ENCODE peak calls at places on chromosomes 11 and 22, in four cellular contexts. S, D, Z and B are unnamed samples.

GRCh38 chr11:6734616-6735015 is 37.2 kb downstream of the OR2AG2 start:
- DNase-seq in S (no peak), D (no peak), Z (no peak), B (no peak)

GRCh38 chr22:12601870-12602779 is 2925.9 kb upstream of the OR11H1 start:
- DNase-seq in S (no peak), D (no peak), Z (no peak), B (no peak)

GRCh38 chr22:31328545-31328960 is 17.6 kb downstream of the PATZ1 start:
- DNase-seq in S (no peak), D (no peak), Z (no peak), B (no peak)

GRCh38 chr11:62468577-62468976 is 49.7 kb downstream of the SCGB1A1 start:
- DNase-seq in S (no peak), D (no peak), Z (no peak), B (no peak)

GRCh38 chr11:92219476-92219875 is 5.1 kb upstream of the FAT3 start:
- DNase-seq in S (no peak), D (no peak), Z (no peak), B (no peak)

GRCh38 chr11:83265331-83265730 is 20.8 kb downstream of the CCDC90B start:
- DNase-seq in S (no peak), D (no peak), Z (no peak), B (no peak)

GRCh38 chr11:133136376-133136775 is 395.9 kb downstream of the OPCML start:
- DNase-seq in S (no peak), D (no peak), Z (no peak), B (no peak)

GRCh38 chr11:92972248-92972647 is 2.8 kb downstream of the MTNR1B start:
- DNase-seq in S (no peak), D (no peak), Z (no peak), B (no peak)

GRCh38 chr22:24977370-24978230 is 25.1 kb downstream of the KIAA1671 start:
- DNase-seq in S (no peak), D (peak; percentile 68), Z (peak; percentile 59), B (peak; percentile 49)

GRCh38 chr22:49365910-49366309 is 461.8 kb downstream of the BRD1 start:
- DNase-seq in S (no peak), D (no peak), Z (no peak), B (no peak)

GRCh38 chr22:25702046-25702445 is 39.9 kb upstream of the MYO18B start:
- DNase-seq in S (no peak), D (no peak), Z (no peak), B (no peak)

GRCh38 chr22:35505394-35506258 is 35.0 kb upstream of the RASD2 start:
- DNase-seq in S (no peak), D (no peak), Z (no peak), B (no peak)

GRCh38 chr11:68033708-68034045 is 3.2 kb downstream of the NDUFS8 start:
- DNase-seq in S (no peak), D (no peak), Z (no peak), B (no peak)

GRCh38 chr11:103175461-103176129 is 66.4 kb downstream of the DYNC2H1 start:
- DNase-seq in S (no peak), D (no peak), Z (no peak), B (no peak)

GRCh38 chr11:17298302-17298701 is 21.8 kb downstream of the NUCB2 start:
- DNase-seq in S (no peak), D (no peak), Z (no peak), B (no peak)

GRCh38 chr11:126194121-126194543 is 17.3 kb downstream of the RPUSD4 start:
- DNase-seq in S (peak; percentile 55), D (peak; percentile 55), Z (peak; percentile 27), B (no peak)

GRCh38 chr11:117972589-117973445 is 13.4 kb upstream of the IL10RA start:
- DNase-seq in S (no peak), D (no peak), Z (no peak), B (no peak)

GRCh38 chr11:63866211-63866610 is 27.3 kb downstream of the MARK2 start:
- DNase-seq in S (no peak), D (peak; percentile 85), Z (peak; percentile 51), B (peak; percentile 71)

GRCh38 chr11:125071408-125071807 is 8.3 kb downstream of the SLC37A2 start:
- DNase-seq in S (no peak), D (no peak), Z (no peak), B (no peak)

GRCh38 chr11:109521571-109522086 is 99.6 kb downstream of the C11orf87 start:
- DNase-seq in S (no peak), D (no peak), Z (no peak), B (no peak)

GRCh38 chr11:132464939-132465338 is 1067.4 kb downstream of the OPCML start:
- DNase-seq in S (no peak), D (no peak), Z (no peak), B (no peak)

GRCh38 chr11:70871881-70872280 is 380.5 kb downstream of the SHANK2 start:
- DNase-seq in S (no peak), D (peak; percentile 18), Z (no peak), B (no peak)

GRCh38 chr11:96744697-96745096 is 354.9 kb downstream of the JRKL start:
- DNase-seq in S (no peak), D (no peak), Z (no peak), B (no peak)

GRCh38 chr11:8209208-8209807 is 40.5 kb upstream of the RIC3 start:
- DNase-seq in S (no peak), D (no peak), Z (no peak), B (no peak)

GRCh38 chr11:46827995-46828394 is 18.1 kb downstream of the CKAP5 start:
- DNase-seq in S (no peak), D (no peak), Z (no peak), B (no peak)

GRCh38 chr11:122439911-122440782 is 215.4 kb upstream of the UBASH3B start:
- DNase-seq in S (peak; percentile 15), D (no peak), Z (no peak), B (no peak)

GRCh38 chr11:34192481-34193401 is 87.3 kb downstream of the NAT10 start:
- DNase-seq in S (peak; percentile 78), D (peak; percentile 28), Z (peak; percentile 48), B (no peak)

GRCh38 chr11:80007616-80008015 is 566.8 kb upstream of the TENM4 start:
- DNase-seq in S (no peak), D (no peak), Z (no peak), B (no peak)

GRCh38 chr11:21933095-21933494 is 259.8 kb upstream of the ANO5 start:
- DNase-seq in S (no peak), D (no peak), Z (no peak), B (no peak)

GRCh38 chr11:21928834-21929233 is 264.1 kb upstream of the ANO5 start:
- DNase-seq in S (no peak), D (no peak), Z (no peak), B (no peak)

GRCh38 chr11:21927628-21928027 is 265.3 kb upstream of the ANO5 start:
- DNase-seq in S (no peak), D (no peak), Z (no peak), B (no peak)

GRCh38 chr11:21931436-21932101 is 261.3 kb upstream of the ANO5 start:
- DNase-seq in S (no peak), D (no peak), Z (no peak), B (no peak)
- H3K27ac ChIP-seq in S (no peak overlapping the region), D (no peak overlapping the region), Z (no peak overlapping the region), B (no peak overlapping the region)

DNA sequence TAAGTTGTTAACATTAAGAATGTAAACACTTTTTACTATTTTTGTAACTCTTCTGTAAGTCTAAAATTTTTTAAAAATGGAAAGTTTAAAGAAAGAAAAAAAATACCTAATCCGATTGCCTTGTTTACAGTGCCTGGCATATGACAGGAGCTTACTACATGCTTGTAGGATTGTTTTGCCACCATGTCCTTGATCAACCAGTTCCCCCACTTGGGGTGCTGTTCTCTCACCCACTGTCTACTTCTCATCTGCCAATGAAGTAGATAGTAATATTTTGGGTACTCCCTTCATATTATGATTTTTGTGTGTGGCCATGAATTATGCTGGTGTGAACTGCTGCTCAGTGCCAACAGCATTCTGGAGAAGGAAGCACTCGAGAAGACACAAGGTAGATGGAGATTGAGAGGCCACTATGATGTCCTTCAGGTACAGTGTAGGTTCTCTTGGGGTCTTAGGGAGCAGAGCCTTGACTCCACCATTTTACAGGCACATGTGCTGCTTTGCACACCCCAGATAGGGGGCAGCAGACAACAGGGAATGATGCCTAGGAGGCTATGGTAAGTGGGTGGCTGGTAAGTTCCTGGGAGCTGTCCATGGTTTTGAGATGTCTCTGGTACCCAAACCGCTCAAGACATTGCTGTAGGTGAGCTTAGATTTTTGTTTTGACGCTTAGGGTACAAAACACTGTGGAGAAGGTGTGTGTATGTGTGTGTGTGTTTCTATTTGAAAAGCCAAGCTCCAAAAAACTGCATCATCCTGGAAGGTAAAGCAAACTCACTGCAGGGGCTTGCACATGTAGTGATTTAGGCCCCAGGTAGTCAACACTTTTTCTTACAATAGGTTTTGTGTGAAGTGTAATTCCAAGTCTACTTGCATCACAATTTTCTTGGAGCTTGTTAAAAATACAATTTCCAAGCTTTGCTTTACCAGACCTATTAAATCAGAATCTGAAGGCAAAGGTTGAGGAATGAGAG is 494.5 kb upstream of the LARGE1 start:
- DNase-seq in S (peak; percentile 1), D (peak; percentile 43), Z (peak; percentile 20), B (no peak)
- TF ChIP-seq CTCF in S (no peak), D (peak; percentile 29), Z (no peak), B (peak; percentile 26)

DNA sequence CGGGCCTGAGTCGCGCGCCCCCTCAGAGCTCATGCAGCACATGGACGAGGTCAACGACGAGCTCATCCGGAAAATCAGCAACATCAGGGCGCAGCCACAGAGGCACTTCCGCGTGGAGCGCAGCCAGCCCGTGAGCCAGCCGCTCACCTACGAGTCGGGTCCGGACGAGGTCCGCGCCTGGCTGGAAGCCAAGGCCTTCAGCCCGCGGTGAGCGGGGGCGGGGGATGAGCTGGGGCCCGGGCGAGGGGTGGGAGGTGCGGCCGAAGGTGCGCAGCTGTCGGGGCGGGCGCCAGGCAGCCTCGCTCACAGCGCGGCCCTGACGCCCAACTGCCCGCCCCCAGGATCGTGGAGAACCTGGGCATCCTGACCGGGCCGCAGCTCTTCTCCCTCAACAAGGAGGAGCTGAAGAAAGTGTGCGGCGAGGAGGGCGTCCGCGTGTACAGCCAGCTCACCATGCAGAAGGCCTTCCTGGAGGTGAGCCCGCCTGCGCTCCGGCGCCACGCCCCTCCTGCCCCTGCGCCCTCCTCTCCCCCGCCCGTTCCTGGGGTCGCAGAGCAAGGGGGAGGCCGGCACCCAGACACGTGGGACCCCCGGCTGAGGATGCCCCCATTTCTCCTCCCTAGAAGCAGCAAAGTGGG is 20.4 kb downstream of the EPS8L2 start:
- DNase-seq in S (no peak), D (peak; percentile 77), Z (peak; percentile 78), B (peak; percentile 54)
- H3K27ac ChIP-seq in S (no peak overlapping the region), D (peak overlapping the region; percentile 68), Z (peak overlapping the region; percentile 87), B (no peak overlapping the region)

DNA sequence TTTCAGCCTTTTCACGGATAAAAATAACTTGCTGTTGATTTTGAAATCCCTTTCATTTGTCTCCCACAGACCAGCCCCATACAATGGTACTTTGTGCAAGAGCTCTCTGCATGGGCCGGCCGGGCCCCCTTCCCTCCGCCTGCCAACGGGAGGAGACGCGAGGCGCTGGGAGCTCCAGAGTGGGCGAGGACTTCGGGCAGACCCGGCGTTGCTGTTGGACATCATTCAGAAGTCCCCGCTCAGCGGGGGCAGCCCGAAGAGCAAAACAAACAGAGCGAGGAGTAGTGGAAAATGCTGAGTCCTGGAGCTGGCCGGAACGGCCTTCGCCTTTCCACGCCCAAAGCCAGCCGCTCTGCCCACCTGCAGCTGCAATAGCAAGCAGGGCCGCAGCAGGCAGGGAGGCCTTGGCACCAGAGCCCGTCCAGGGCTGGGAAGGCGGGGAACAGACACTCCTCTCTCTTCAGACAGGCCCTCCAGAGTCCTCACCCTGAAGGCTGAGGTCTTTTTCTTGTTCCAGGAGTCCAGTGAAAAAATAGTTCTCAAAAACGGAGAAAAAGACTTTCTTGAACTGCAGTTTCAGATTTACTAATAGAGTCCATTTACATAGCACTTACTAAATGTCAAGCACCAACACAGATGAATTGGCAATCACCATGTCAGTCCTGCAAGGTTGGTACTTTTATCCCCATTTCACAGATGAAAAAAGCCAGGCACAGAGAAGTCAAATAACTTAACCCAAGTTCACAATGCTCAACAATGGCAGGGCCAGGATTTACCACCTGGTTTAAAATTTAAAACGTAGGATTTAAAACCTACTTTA is 135.5 kb downstream of the ETS1 start:
- DNase-seq in S (no peak), D (peak; percentile 38), Z (peak; percentile 61), B (peak; percentile 81)
- TF ChIP-seq CTCF in S (no peak), D (no peak), Z (no peak), B (no peak)

GRCh38 chr22:45977551-45978274 is 751 bp upstream of the WNT7B start:
- DNase-seq in S (no peak), D (no peak), Z (no peak), B (no peak)
- H3K27ac ChIP-seq in S (peak overlapping the region; percentile 97), D (no peak overlapping the region), Z (no peak overlapping the region), B (no peak overlapping the region)